ENCODE peak calls at places on chromosomes 4 and X, in seven cellular contexts. A is NCI-H510A treated with DMSO at 0.1 percent for 48 hours, K is T-helper 2 cell, E is cerebellar cortex, L is Kasumi-1, G is A549, M is fibroblast of gingiva. T is an unnamed sample.
A peak's percentile ranks its signal among the peaks of the same experiment; 100 is the strongest.

GRCh38 chr4:40190880-40191815 is 5.7 kb upstream of the RHOH start:
- DNase-seq in A (peak; percentile 54), K (no peak), E (no peak), L (no peak), G (peak; percentile 84), M (no peak), T (peak; percentile 75)

GRCh38 chr4:159224412-159224811 is 121.5 kb downstream of the RAPGEF2 start:
- DNase-seq in A (no peak), K (no peak), E (no peak), L (no peak), G (no peak), M (no peak), T (peak; percentile 19)

GRCh38 chrX:130086414-130087207 is 23.7 kb downstream of the ELF4 start:
- DNase-seq in A (no peak), K (peak; percentile 79), E (no peak), L (peak; percentile 81), G (no peak), M (no peak), T (no peak)

GRCh38 chr4:99921174-99921573 is 25.2 kb downstream of the DNAJB14 start:
- DNase-seq in A (no peak), K (no peak), E (no peak), L (no peak), G (no peak), M (no peak), T (no peak)

GRCh38 chr4:85094735-85095134 is 128.2 kb upstream of the WDFY3 start:
- DNase-seq in A (no peak), K (no peak), E (no peak), L (no peak), G (no peak), M (no peak), T (no peak)

GRCh38 chr4:6665320-6665654 is 24.8 kb downstream of the MRFAP1 start:
- DNase-seq in A (no peak), K (no peak), E (no peak), L (no peak), G (no peak), M (no peak), T (no peak)

GRCh38 chr4:1472148-1472797 is 66.0 kb upstream of the NKX1-1 start:
- DNase-seq in A (no peak), K (no peak), E (no peak), L (no peak), G (no peak), M (no peak), T (no peak)

GRCh38 chr4:33850503-33850902 is 2393.8 kb downstream of the ARAP2 start:
- DNase-seq in A (no peak), K (no peak), E (no peak), L (peak; percentile 13), G (no peak), M (no peak), T (no peak)

GRCh38 chrX:97315939-97316338 is 432.2 kb downstream of the RPA4 start:
- DNase-seq in A (no peak), K (no peak), E (no peak), L (no peak), G (peak; percentile 44), M (no peak), T (no peak)

T was measured in HepG2.